ENCODE peak calls at places on chromosomes 6 and 20, in five cellular contexts. Q is lower leg skin, N is NCI-H460, Z is right atrium auricular region, J is posterior vena cava. G is an unnamed sample.

GRCh38 chr6:72580281-72580940 is 41.5 kb upstream of the KCNQ5 start:
- DNase-seq in Q (no peak), N (peak), J (no peak), Z (no peak), G (no peak)

GRCh38 chr20:32993484-32994050 is 10.7 kb downstream of the SUN5 start:
- DNase-seq in Q (no peak), Z (no peak), N (no peak), J (peak), G (no peak)

GRCh38 chr6:81487489-81487888 is 265.0 kb downstream of the TENT5A start:
- DNase-seq in Z (peak), Q (no peak), J (peak), N (no peak), G (no peak)

GRCh38 chr20:2846698-2847097 is 6.2 kb downstream of the VPS16 start:
- DNase-seq in Z (no peak), J (no peak), Q (no peak), N (no peak), G (no peak)

GRCh38 chr6:31345026-31345730 is 11.8 kb downstream of the HLA-B start:
- DNase-seq in Q (no peak), J (no peak), N (no peak), Z (no peak), G (no peak)

GRCh38 chr20:11091496-11091895 is 417.7 kb upstream of the JAG1 start:
- DNase-seq in N (no peak), J (no peak), Q (no peak), Z (no peak), G (no peak)

GRCh38 chr20:35093245-35093884 is 758 bp upstream of the TRPC4AP start:
- DNase-seq in J (no peak), Q (no peak), N (peak), Z (no peak), G (no peak)

GRCh38 chr20:34096699-34097420 is 15.2 kb downstream of the EIF2S2 start:
- DNase-seq in J (no peak), N (no peak), Q (no peak), Z (no peak), G (no peak)

GRCh38 chr6:128305228-128305627 is 215.2 kb downstream of the PTPRK start:
- DNase-seq in J (no peak), Z (no peak), Q (no peak), N (no peak), G (no peak)

GRCh38 chr20:39643292-39643691 is 681.1 kb downstream of the DHX35 start:
- DNase-seq in Z (no peak), N (no peak), J (no peak), Q (no peak), G (no peak)

GRCh38 chr20:58511364-58511763 is 3.8 kb downstream of the APCDD1L start:
- DNase-seq in J (no peak), Q (no peak), N (no peak), Z (no peak), G (no peak)

GRCh38 chr20:49792611-49793010 is 20.0 kb upstream of the SLC9A8 start:
- DNase-seq in Q (no peak), Z (no peak), J (no peak), N (no peak), G (no peak)

GRCh38 chr6:102387351-102388033 is 994.0 kb downstream of the GRIK2 start:
- DNase-seq in J (no peak), Z (no peak), Q (no peak), N (no peak), G (no peak)

GRCh38 chr6:32196682-32197616 is 4.5 kb upstream of the GPSM3 start:
- DNase-seq in N (no peak), Q (peak), J (peak), Z (no peak), G (no peak)